ENCODE peak calls at places on chromosomes 11 and 22, in four cellular contexts. W is SK-N-SH, L is HepG2, Q is K562. S is an unnamed sample.

GRCh38 chr11:85844439-85845051 is 10.6 kb upstream of the CCDC83 start:
- DNase-seq in W (no peak), Q (no peak), L (no peak), S (no peak)

GRCh38 chr11:83641511-83641910 is 355.3 kb upstream of the CCDC90B start:
- DNase-seq in W (no peak), Q (no peak), L (no peak), S (no peak)

GRCh38 chr11:86931965-86932332 is 23.2 kb downstream of the FZD4 start:
- DNase-seq in L (no peak), W (no peak), Q (peak; percentile 55), S (no peak)

GRCh38 chr11:31956310-31956709 is 134.6 kb upstream of the RCN1 start:
- DNase-seq in Q (no peak), L (no peak), W (no peak), S (no peak)

GRCh38 chr11:117179048-117179999 is 781 bp downstream of the SIDT2 start:
- DNase-seq in L (no peak), W (no peak), Q (peak; percentile 27), S (peak; percentile 32)

GRCh38 chr11:40241524-40242037 is 1217.9 kb downstream of the LRRC4C start:
- DNase-seq in Q (no peak), W (no peak), L (no peak), S (no peak)

GRCh38 chr11:36361901-36362391 is 65.9 kb downstream of the PRR5L start:
- DNase-seq in W (no peak), L (no peak), Q (no peak), S (no peak)

GRCh38 chr22:25219948-25220442 is 556 bp downstream of the CRYBB2 start:
- DNase-seq in Q (no peak), W (no peak), L (no peak), S (no peak)

GRCh38 chr11:130999086-130999485 is 82.8 kb upstream of the SNX19 start:
- DNase-seq in L (no peak), Q (no peak), W (no peak), S (no peak)

GRCh38 chr11:287821-288327 is 1.1 kb upstream of the PGGHG start:
- DNase-seq in L (no peak), Q (peak; percentile 59), W (peak; percentile 56), S (no peak)

GRCh38 chr11:43419460-43419859 is 60.7 kb downstream of the TTC17 start:
- DNase-seq in Q (peak; percentile 15), W (peak; percentile 26), L (peak; percentile 25), S (peak; percentile 14)

GRCh38 chr11:77474509-77475070 is 696 bp upstream of the PAK1 start:
- DNase-seq in W (no peak), L (no peak), Q (no peak), S (no peak)

GRCh38 chr11:68311155-68312116 is 955 bp upstream of the LRP5 start:
- DNase-seq in Q (no peak), L (no peak), W (peak; percentile 30), S (no peak)

GRCh38 chr22:23857606-23858483 is at the start of gene SLC2A11:
- DNase-seq in Q (peak; percentile 84), L (peak; percentile 96), W (peak; percentile 96), S (peak; percentile 98)

GRCh38 chr11:116648229-116649174 is 124.3 kb downstream of the BUD13 start:
- DNase-seq in Q (no peak), L (no peak), W (no peak), S (no peak)

GRCh38 chr22:44574057-44574456 is 76.0 kb upstream of the RTL6 start:
- DNase-seq in W (no peak), Q (no peak), L (no peak), S (no peak)

GRCh38 chr22:44917372-44918165 is 92.2 kb downstream of the PHF21B start:
- DNase-seq in W (no peak), Q (no peak), L (no peak), S (no peak)

GRCh38 chr11:9462806-9463537 is 2.2 kb downstream of the ZNF143 start:
- DNase-seq in L (peak; percentile 32), W (no peak), Q (no peak), S (no peak)

GRCh38 chr11:1039481-1040427 is 3.2 kb upstream of the MUC6 start:
- DNase-seq in Q (no peak), W (no peak), L (no peak), S (no peak)

GRCh38 chr22:49192857-49193250 is 634.8 kb downstream of the BRD1 start:
- DNase-seq in W (no peak), L (no peak), Q (no peak), S (no peak)

GRCh38 chr11:128784059-128784804 is 82.9 kb downstream of the KCNJ1 start:
- DNase-seq in Q (no peak), W (no peak), L (no peak), S (no peak)

GRCh38 chr11:102241026-102241425 is 76.3 kb upstream of the BIRC3 start:
- DNase-seq in Q (no peak), W (no peak), L (no peak), S (no peak)

GRCh38 chr11:3905080-3905953 is 49.9 kb downstream of the STIM1 start:
- DNase-seq in W (no peak), Q (peak; percentile 40), L (peak; percentile 98), S (peak; percentile 79)

GRCh38 chr22:47788461-47788860 is 1026.0 kb downstream of the TBC1D22A start:
- DNase-seq in Q (no peak), W (no peak), L (no peak), S (no peak)

GRCh38 chr11:124193221-124193945 is 10.2 kb downstream of the OR10D3 start:
- DNase-seq in L (no peak), W (no peak), Q (no peak), S (no peak)

GRCh38 chr22:30747493-30747892 is 52.8 kb downstream of the OSBP2 start:
- DNase-seq in W (no peak), Q (peak; percentile 17), L (no peak), S (no peak)

GRCh38 chr11:58024601-58025091 is 965 bp downstream of the OR9Q1 start:
- DNase-seq in Q (no peak), L (no peak), W (no peak), S (no peak)

GRCh38 chr22:47195156-47195675 is 432.8 kb downstream of the TBC1D22A start:
- DNase-seq in W (peak; percentile 34), L (no peak), Q (no peak), S (no peak)

GRCh38 chr22:49930596-49931412 is 12.4 kb downstream of the CRELD2 start:
- DNase-seq in W (peak; percentile 74), L (peak; percentile 81), Q (no peak), S (peak; percentile 91)

GRCh38 chr11:107252429-107253161 is 205.0 kb downstream of the CWF19L2 start:
- DNase-seq in Q (no peak), L (no peak), W (no peak), S (no peak)

GRCh38 chr11:2130881-2131352 is 8.3 kb downstream of the IGF2 start:
- DNase-seq in W (no peak), L (no peak), Q (no peak), S (no peak)

GRCh38 chr11:88404932-88405710 is 67.6 kb upstream of the CTSC start:
- DNase-seq in Q (no peak), L (no peak), W (no peak), S (no peak)

DNA sequence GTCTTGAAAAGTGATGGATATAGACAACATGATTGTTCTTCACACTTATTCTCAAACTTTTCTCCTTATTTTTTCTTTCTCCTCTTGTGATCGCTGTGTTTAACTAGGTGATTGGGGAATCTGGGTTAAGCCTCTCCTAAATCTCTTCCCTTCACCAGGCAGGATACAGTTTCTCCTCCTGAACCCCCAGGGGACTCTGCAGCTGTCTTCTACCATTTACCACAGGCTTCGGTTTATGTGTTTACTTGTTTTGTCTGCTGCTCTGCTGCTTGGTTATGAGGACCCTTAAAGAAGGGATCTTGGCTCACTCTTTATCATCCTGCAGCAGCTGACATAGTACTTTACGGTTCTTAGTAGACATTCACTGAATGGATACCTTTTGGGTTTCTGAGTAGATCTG is 124.2 kb downstream of the NCAM1 start:
- DNase-seq in Q (no peak), L (no peak), W (no peak), S (no peak)
- TF ChIP-seq REST in Q (no peak), L (no peak), W (no peak), S (no peak)

GRCh38 chr11:126172596-126173038 is 38.8 kb downstream of the RPUSD4 start:
- DNase-seq in Q (no peak), W (no peak), L (no peak), S (peak; percentile 61)
- TF ChIP-seq REST in Q (no peak), W (no peak), L (no peak), S (no peak)

GRCh38 chr22:37065149-37065548 is 13.6 kb downstream of the KCTD17 start:
- DNase-seq in W (no peak), Q (no peak), L (no peak), S (no peak)
- TF ChIP-seq REST in W (no peak), Q (no peak), L (no peak), S (no peak)

GRCh38 chr22:19639610-19640135 is 74.6 kb upstream of the SEPTIN5 start:
- DNase-seq in Q (no peak), W (peak; percentile 4), L (no peak), S (no peak)
- TF ChIP-seq REST in Q (no peak), W (no peak), L (no peak), S (peak; percentile 72)